ENCODE peak calls at places on chromosomes 13 and 19, in seven cellular contexts. V is transverse colon, K is heart left ventricle, T is foreskin fibroblast, S is AG09309, N is astrocyte of the spinal cord, Y is mammary epithelial cell. G is an unnamed sample.

GRCh38 chr19:29918891-29919290 is 23.1 kb upstream of the URI1 start:
- DNase-seq in V (no peak), K (no peak), T (no peak), S (no peak), N (no peak), Y (no peak), G (no peak)

GRCh38 chr13:85847012-85847411 is 47.8 kb upstream of the SLITRK6 start:
- DNase-seq in V (no peak), K (no peak), T (no peak), S (no peak), N (no peak), Y (no peak), G (no peak)

GRCh38 chr19:43774103-43774939 is 6.5 kb downstream of the KCNN4 start:
- DNase-seq in V (peak), K (peak), T (peak), S (no peak), N (no peak), Y (no peak), G (no peak)

GRCh38 chr13:36447501-36447900 is 15.2 kb downstream of the CCNA1 start:
- DNase-seq in V (no peak), K (no peak), T (no peak), S (no peak), N (peak), Y (no peak), G (no peak)

GRCh38 chr13:38826182-38826813 is 139.4 kb downstream of the FREM2 start:
- DNase-seq in V (no peak), K (no peak), T (no peak), S (no peak), N (no peak), Y (no peak), G (no peak)

GRCh38 chr19:19662866-19663291 is 597 bp downstream of the ATP13A1 start:
- DNase-seq in V (no peak), K (no peak), T (no peak), S (no peak), N (no peak), Y (no peak), G (no peak)

GRCh38 chr13:106490887-106491321 is 44.6 kb downstream of the EFNB2 start:
- DNase-seq in V (no peak), K (no peak), T (no peak), S (no peak), N (no peak), Y (no peak), G (no peak)

GRCh38 chr13:79451500-79451962 is 29.4 kb upstream of the NDFIP2 start:
- DNase-seq in V (peak), K (peak), T (peak), S (peak), N (peak), Y (peak), G (peak)

GRCh38 chr19:49911381-49912145 is 14.9 kb upstream of the IL4I1 start:
- DNase-seq in V (no peak), K (no peak), T (no peak), S (no peak), N (no peak), Y (no peak), G (no peak)

GRCh38 chr13:48251616-48252081 is 18.6 kb downstream of the ITM2B start:
- DNase-seq in V (no peak), K (no peak), T (no peak), S (no peak), N (no peak), Y (no peak), G (no peak)

GRCh38 chr13:114035583-114036501 is 62.0 kb upstream of the C13orf46 start:
- DNase-seq in V (no peak), K (no peak), T (no peak), S (no peak), N (peak), Y (no peak), G (no peak)

GRCh38 chr13:112066624-112067004 is 335 bp upstream of the SOX1 start:
- DNase-seq in V (peak), K (peak), T (peak), S (no peak), N (peak), Y (no peak), G (peak)

GRCh38 chr19:1396019-1396767 is 5.1 kb downstream of the GAMT start:
- DNase-seq in V (no peak), K (no peak), T (no peak), S (no peak), N (no peak), Y (no peak), G (no peak)

GRCh38 chr19:9792191-9793050 is 23.9 kb upstream of the ZNF846 start:
- DNase-seq in V (peak), K (peak), T (peak), S (peak), N (peak), Y (peak), G (peak)

GRCh38 chr13:109862627-109863026 is 76.2 kb upstream of the IRS2 start:
- DNase-seq in V (no peak), K (no peak), T (peak), S (no peak), N (peak), Y (peak), G (peak)

GRCh38 chr13:22189176-22190048 is 518.5 kb downstream of the FGF9 start:
- DNase-seq in V (no peak), K (no peak), T (no peak), S (no peak), N (no peak), Y (no peak), G (no peak)

GRCh38 chr13:48816696-48817095 is 159.0 kb upstream of the FNDC3A start:
- DNase-seq in V (no peak), K (no peak), T (no peak), S (no peak), N (no peak), Y (peak), G (no peak)

GRCh38 chr13:31859546-31859945 is 120.2 kb downstream of the RXFP2 start:
- DNase-seq in V (no peak), K (no peak), T (no peak), S (no peak), N (no peak), Y (no peak), G (peak)

GRCh38 chr13:99339230-99339721 is 32.1 kb upstream of the GPR183 start:
- DNase-seq in V (no peak), K (no peak), T (no peak), S (no peak), N (no peak), Y (no peak), G (no peak)

GRCh38 chr19:16405091-16405490 is 66.7 kb downstream of the EPS15L1 start:
- DNase-seq in V (no peak), K (no peak), T (no peak), S (no peak), N (no peak), Y (no peak), G (no peak)

GRCh38 chr13:45751882-45752281 is 49.8 kb downstream of the CBY2 start:
- DNase-seq in V (no peak), K (no peak), T (no peak), S (no peak), N (no peak), Y (no peak), G (no peak)

GRCh38 chr19:57192993-57193392 is 1.7 kb downstream of the ZNF264 start:
- DNase-seq in V (no peak), K (no peak), T (no peak), S (no peak), N (no peak), Y (no peak), G (no peak)

GRCh38 chr13:101309014-101309619 is 107.2 kb downstream of the NALCN start:
- DNase-seq in V (no peak), K (no peak), T (peak), S (peak), N (peak), Y (peak), G (peak)

GRCh38 chr13:83845121-83845520 is 37.2 kb downstream of the SLITRK1 start:
- DNase-seq in V (no peak), K (no peak), T (no peak), S (no peak), N (peak), Y (no peak), G (no peak)

GRCh38 chr19:53595510-53595867 is 36.3 kb upstream of the DPRX start:
- DNase-seq in V (no peak), K (no peak), T (no peak), S (no peak), N (no peak), Y (no peak), G (no peak)

GRCh38 chr13:98869408-98870090 is 108.3 kb downstream of the DOCK9 start:
- DNase-seq in V (no peak), K (peak), T (no peak), S (no peak), N (no peak), Y (peak), G (no peak)

GRCh38 chr19:34493038-34493648 is 11.6 kb downstream of the WTIP start:
- DNase-seq in V (no peak), K (no peak), T (no peak), S (no peak), N (no peak), Y (no peak), G (no peak)

GRCh38 chr13:50425772-50426171 is 410.5 kb downstream of the KCNRG start:
- DNase-seq in V (no peak), K (no peak), T (no peak), S (no peak), N (no peak), Y (no peak), G (no peak)

GRCh38 chr19:32367948-32368536 is 22.6 kb downstream of the ZNF507 start:
- DNase-seq in V (no peak), K (no peak), T (no peak), S (no peak), N (no peak), Y (no peak), G (no peak)

GRCh38 chr13:79457948-79458347 is 23.0 kb upstream of the NDFIP2 start:
- DNase-seq in V (no peak), K (no peak), T (peak), S (no peak), N (peak), Y (peak), G (peak)

DNA sequence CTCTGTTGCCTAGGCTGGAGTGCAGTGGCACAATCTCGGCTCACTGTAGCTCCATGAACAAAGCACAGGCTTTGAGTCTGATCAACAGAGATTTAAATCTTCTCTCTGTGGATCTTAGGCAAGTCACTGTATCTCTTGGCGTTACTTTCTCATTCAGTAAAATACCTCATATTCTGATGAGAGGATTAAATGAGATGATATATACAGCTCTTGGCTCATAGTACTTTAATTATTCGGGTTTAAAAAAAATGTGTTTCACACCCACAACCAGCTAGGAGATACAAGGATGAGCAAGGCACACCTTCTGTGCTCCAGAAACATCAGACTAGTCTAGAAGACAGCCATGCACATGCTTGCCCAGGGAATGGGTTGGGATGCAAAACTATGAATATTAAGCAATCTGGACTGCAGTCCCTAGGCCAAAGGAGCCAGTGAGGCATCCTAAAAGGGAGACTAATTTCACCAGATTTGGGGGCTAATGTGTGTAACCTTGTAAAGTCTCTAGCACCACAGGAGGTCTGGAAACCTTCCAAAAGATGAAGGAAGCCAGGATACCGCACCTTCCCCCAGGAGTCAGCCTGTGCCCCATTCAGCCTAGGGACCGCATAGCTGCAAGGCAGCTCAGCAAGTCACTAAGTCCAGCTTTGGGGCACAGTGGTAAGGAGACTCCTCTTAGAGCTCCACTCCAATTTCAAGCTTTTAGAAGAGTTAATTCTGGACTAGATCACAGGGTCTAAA is 2.5 kb downstream of the VPS36 start:
- DNase-seq in V (no peak), K (no peak), T (no peak), S (no peak), N (no peak), Y (peak), G (no peak)
- H3K4me3 ChIP-seq in V (no peak), K (peak), T (no peak), S (no peak), N (no peak), Y (peak), G (no peak)

GRCh38 chr13:43085545-43085944 is 62.2 kb downstream of the DNAJC15 start:
- DNase-seq in V (no peak), K (no peak), T (peak), S (no peak), N (peak), Y (peak), G (no peak)

GRCh38 chr13:43089912-43090498 is 66.6 kb downstream of the DNAJC15 start:
- DNase-seq in V (no peak), K (no peak), T (no peak), S (no peak), N (no peak), Y (peak), G (no peak)

GRCh38 chr13:43083750-43084149 is 60.4 kb downstream of the DNAJC15 start:
- DNase-seq in V (no peak), K (no peak), T (no peak), S (no peak), N (no peak), Y (no peak), G (no peak)

GRCh38 chr13:43087960-43088580 is 64.7 kb downstream of the DNAJC15 start:
- DNase-seq in V (no peak), K (no peak), T (no peak), S (no peak), N (peak), Y (no peak), G (peak)
- H3K4me3 ChIP-seq in V (no peak), K (peak), T (peak), S (no peak), N (no peak), Y (no peak), G (no peak)

DNA sequence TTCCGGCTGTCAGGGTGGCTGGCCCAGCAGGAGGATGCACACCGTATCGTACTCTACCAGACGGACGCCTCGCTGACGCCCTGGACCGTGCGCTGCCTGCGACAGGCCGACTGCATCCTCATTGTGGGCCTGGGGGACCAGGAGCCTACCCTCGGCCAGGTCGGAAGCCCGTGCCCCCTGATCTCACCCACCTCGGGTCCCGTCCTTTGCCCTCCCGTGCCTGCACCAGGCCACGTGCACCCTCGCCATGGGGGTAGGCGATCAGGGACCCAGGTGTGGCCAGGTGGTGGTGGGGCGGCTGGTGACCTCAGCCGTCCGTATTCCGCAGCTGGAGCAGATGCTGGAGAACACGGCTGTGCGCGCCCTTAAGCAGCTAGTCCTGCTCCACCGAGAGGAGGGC is 19.0 kb downstream of the PNPLA6 start:
- DNase-seq in V (no peak), K (no peak), T (no peak), S (no peak), N (no peak), Y (no peak), G (no peak)
- H3K4me3 ChIP-seq in V (no peak), K (no peak), T (no peak), S (no peak), N (no peak), Y (no peak), G (no peak)

GRCh38 chr19:33472696-33473624 is 48.6 kb downstream of the PEPD start:
- DNase-seq in V (no peak), K (no peak), T (peak), S (peak), N (peak), Y (peak), G (peak)
- H3K4me3 ChIP-seq in V (no peak), K (no peak), T (no peak), S (no peak), N (no peak), Y (no peak), G (no peak)